ENCODE peak calls at places on chromosomes 16 and 17, in seven cellular contexts. R, I, Q, V, O, B and Y are unnamed samples.

GRCh38 chr17:1442187-1442586 is 13.8 kb downstream of the CRK start:
- DNase-seq in R (no peak), I (no peak), Q (no peak), V (no peak), O (no peak), B (no peak), Y (no peak)

GRCh38 chr17:83072600-83073358 is 6.6 kb upstream of the METRNL start:
- DNase-seq in R (no peak), I (no peak), Q (no peak), V (no peak), O (no peak), B (no peak), Y (no peak)

GRCh38 chr16:13014516-13014915 is 113.1 kb downstream of the SHISA9 start:
- DNase-seq in R (no peak), I (no peak), Q (no peak), V (no peak), O (no peak), B (no peak), Y (no peak)

GRCh38 chr16:73082608-73083007 is 34.7 kb upstream of the ZFHX3 start:
- DNase-seq in R (no peak), I (peak), Q (no peak), V (no peak), O (no peak), B (no peak), Y (peak)

GRCh38 chr17:40284085-40284713 is 3.5 kb upstream of the CDC6 start:
- DNase-seq in R (no peak), I (no peak), Q (no peak), V (no peak), O (no peak), B (no peak), Y (peak)

GRCh38 chr17:79243603-79243990 is 169.0 kb downstream of the ENGASE start:
- DNase-seq in R (no peak), I (no peak), Q (no peak), V (no peak), O (no peak), B (no peak), Y (no peak)

GRCh38 chr17:40362696-40363479 is 1.6 kb downstream of the GJD3 start:
- DNase-seq in R (no peak), I (no peak), Q (peak), V (peak), O (peak), B (peak), Y (peak)

GRCh38 chr16:65388592-65388991 is 266.7 kb upstream of the CDH11 start:
- DNase-seq in R (no peak), I (no peak), Q (no peak), V (no peak), O (no peak), B (no peak), Y (no peak)

GRCh38 chr16:16151315-16151714 is 72.0 kb downstream of the ABCC6 start:
- DNase-seq in R (no peak), I (no peak), Q (no peak), V (no peak), O (no peak), B (no peak), Y (no peak)

GRCh38 chr16:71869089-71869488 is 14.9 kb downstream of the ZNF821 start:
- DNase-seq in R (no peak), I (no peak), Q (no peak), V (no peak), O (no peak), B (no peak), Y (no peak)

GRCh38 chr16:71870818-71871217 is 13.2 kb downstream of the ZNF821 start:
- DNase-seq in R (no peak), I (no peak), Q (no peak), V (no peak), O (no peak), B (no peak), Y (no peak)

GRCh38 chr16:71863995-71864394 is 18.2 kb downstream of the ATXN1L start:
- DNase-seq in R (no peak), I (no peak), Q (no peak), V (no peak), O (no peak), B (no peak), Y (no peak)

GRCh38 chr16:71865173-71865863 is 18.7 kb downstream of the ZNF821 start:
- DNase-seq in R (no peak), I (no peak), Q (no peak), V (no peak), O (no peak), B (no peak), Y (no peak)

GRCh38 chr16:71867934-71868333 is 16.0 kb downstream of the ZNF821 start:
- DNase-seq in R (no peak), I (no peak), Q (no peak), V (no peak), O (no peak), B (no peak), Y (no peak)
- TF ChIP-seq CTCF in R (no peak), I (no peak), Q (no peak), V (no peak), O (peak), B (no peak), Y (no peak)

GRCh38 chr16:78684040-78684611 is 584.7 kb downstream of the WWOX start:
- DNase-seq in R (peak), I (no peak), Q (no peak), V (no peak), O (no peak), B (no peak), Y (peak)
- H3K27ac ChIP-seq in R (no peak), I (no peak), Q (no peak), V (no peak), O (no peak), B (no peak), Y (peak)

GRCh38 chr17:27526603-27527002 is 70.4 kb downstream of the KSR1 start:
- DNase-seq in R (peak), I (no peak), Q (no peak), V (peak), O (peak), B (peak), Y (no peak)

GRCh38 chr17:27530791-27531391 is 74.6 kb downstream of the KSR1 start:
- DNase-seq in R (no peak), I (no peak), Q (no peak), V (peak), O (no peak), B (peak), Y (no peak)

GRCh38 chr17:27531469-27531948 is 75.3 kb downstream of the KSR1 start:
- DNase-seq in R (no peak), I (no peak), Q (no peak), V (no peak), O (no peak), B (no peak), Y (no peak)

GRCh38 chr17:27532269-27533067 is 76.2 kb downstream of the KSR1 start:
- DNase-seq in R (peak), I (no peak), Q (no peak), V (peak), O (no peak), B (peak), Y (no peak)

GRCh38 chr17:27529230-27529796 is 73.1 kb downstream of the KSR1 start:
- DNase-seq in R (no peak), I (no peak), Q (no peak), V (peak), O (peak), B (peak), Y (no peak)
- TF ChIP-seq CTCF in R (no peak), I (no peak), Q (no peak), V (no peak), O (no peak), B (no peak), Y (no peak)

DNA sequence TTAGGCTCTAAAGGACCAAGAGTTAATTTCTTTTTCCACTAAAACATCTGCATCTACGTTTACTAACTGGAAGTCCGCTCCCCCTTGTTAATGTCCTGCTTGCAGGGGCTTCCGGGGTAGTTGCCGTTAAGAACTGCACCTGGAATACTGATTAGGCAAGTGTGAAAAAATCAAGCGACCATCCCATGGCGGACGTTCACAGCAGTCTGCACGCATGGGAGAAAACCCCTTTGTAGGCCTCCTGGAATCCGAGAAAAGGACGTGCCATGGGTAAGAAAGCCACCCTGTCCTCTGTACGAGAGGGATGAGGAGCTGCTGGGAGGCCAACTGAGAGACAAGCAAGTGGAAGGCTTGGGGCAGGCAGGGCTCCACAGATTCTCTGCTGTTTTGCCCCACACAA is 14.9 kb downstream of the SNN start:
- DNase-seq in R (no peak), I (no peak), Q (no peak), V (no peak), O (no peak), B (no peak), Y (no peak)
- H3K27ac ChIP-seq in R (peak), I (no peak), Q (no peak), V (no peak), O (peak), B (no peak), Y (peak)

GRCh38 chr17:45894022-45894784 is at the start of gene MAPT:
- DNase-seq in R (peak), I (peak), Q (peak), V (peak), O (peak), B (peak), Y (peak)

GRCh38 chr17:45893725-45894021 is 681 bp upstream of the MAPT start:
- DNase-seq in R (no peak), I (no peak), Q (no peak), V (no peak), O (no peak), B (no peak), Y (no peak)

GRCh38 chr17:45888392-45888791 is 6.0 kb upstream of the MAPT start:
- DNase-seq in R (no peak), I (no peak), Q (no peak), V (no peak), O (no peak), B (no peak), Y (no peak)

GRCh38 chr17:45886852-45887251 is 7.5 kb upstream of the MAPT start:
- DNase-seq in R (no peak), I (no peak), Q (no peak), V (no peak), O (no peak), B (no peak), Y (no peak)

GRCh38 chr17:45889579-45889978 is 4.8 kb upstream of the MAPT start:
- DNase-seq in R (no peak), I (no peak), Q (no peak), V (no peak), O (no peak), B (no peak), Y (no peak)
- TF ChIP-seq CTCF in R (no peak), I (peak), Q (no peak), V (no peak), O (peak), B (no peak), Y (peak)

GRCh38 chr17:20155258-20156195 is 146.4 kb downstream of the SPECC1 start:
- DNase-seq in R (peak), I (peak), Q (peak), V (peak), O (peak), B (peak), Y (peak)

GRCh38 chr17:20156196-20157077 is 147.3 kb downstream of the SPECC1 start:
- DNase-seq in R (no peak), I (no peak), Q (no peak), V (no peak), O (peak), B (peak), Y (peak)

GRCh38 chr17:20157078-20157360 is 147.9 kb downstream of the SPECC1 start:
- DNase-seq in R (no peak), I (no peak), Q (no peak), V (no peak), O (no peak), B (no peak), Y (no peak)

GRCh38 chr17:20153231-20153630 is 144.1 kb downstream of the SPECC1 start:
- DNase-seq in R (no peak), I (no peak), Q (no peak), V (no peak), O (no peak), B (no peak), Y (no peak)

GRCh38 chr17:20154601-20155000 is 145.4 kb downstream of the SPECC1 start:
- DNase-seq in R (no peak), I (no peak), Q (no peak), V (no peak), O (no peak), B (no peak), Y (no peak)
- H3K27ac ChIP-seq in R (no peak), I (peak), Q (no peak), V (no peak), O (no peak), B (no peak), Y (no peak)

GRCh38 chr17:7403902-7404736 is at the start of gene TMEM256:
- DNase-seq in R (peak), I (peak), Q (peak), V (peak), O (peak), B (peak), Y (peak)
- TF ChIP-seq CTCF in R (peak), I (no peak), Q (no peak), V (no peak), O (no peak), B (no peak), Y (no peak)

GRCh38 chr17:28404812-28405570 is 1.0 kb downstream of the SLC46A1 start:
- DNase-seq in R (no peak), I (no peak), Q (no peak), V (no peak), O (no peak), B (peak), Y (no peak)

GRCh38 chr17:28406478-28406824 is 439 bp upstream of the SLC46A1 start:
- DNase-seq in R (no peak), I (no peak), Q (no peak), V (no peak), O (peak), B (no peak), Y (no peak)

GRCh38 chr17:28404461-28404811 is 1.6 kb downstream of the SLC46A1 start:
- DNase-seq in R (no peak), I (no peak), Q (no peak), V (no peak), O (no peak), B (no peak), Y (no peak)

GRCh38 chr17:28407130-28407973 is 1.3 kb upstream of the SLC46A1 start:
- DNase-seq in R (no peak), I (no peak), Q (no peak), V (no peak), O (no peak), B (no peak), Y (peak)

GRCh38 chr17:28405632-28406477 is at the start of gene SLC46A1:
- DNase-seq in R (peak), I (no peak), Q (peak), V (no peak), O (peak), B (peak), Y (no peak)
- H3K27ac ChIP-seq in R (peak), I (peak), Q (no peak), V (no peak), O (peak), B (peak), Y (peak)

GRCh38 chr16:67395458-67396158 is 2.3 kb upstream of the TPPP3 start:
- DNase-seq in R (no peak), I (no peak), Q (no peak), V (no peak), O (no peak), B (peak), Y (no peak)

GRCh38 chr16:67394271-67395104 is 1.2 kb upstream of the TPPP3 start:
- DNase-seq in R (no peak), I (no peak), Q (no peak), V (no peak), O (no peak), B (no peak), Y (no peak)

GRCh38 chr16:67396159-67396774 is 3.0 kb upstream of the TPPP3 start:
- DNase-seq in R (peak), I (no peak), Q (no peak), V (no peak), O (peak), B (peak), Y (peak)

GRCh38 chr16:67393790-67394270 is 532 bp upstream of the TPPP3 start:
- DNase-seq in R (no peak), I (no peak), Q (no peak), V (no peak), O (no peak), B (no peak), Y (no peak)

DNA sequence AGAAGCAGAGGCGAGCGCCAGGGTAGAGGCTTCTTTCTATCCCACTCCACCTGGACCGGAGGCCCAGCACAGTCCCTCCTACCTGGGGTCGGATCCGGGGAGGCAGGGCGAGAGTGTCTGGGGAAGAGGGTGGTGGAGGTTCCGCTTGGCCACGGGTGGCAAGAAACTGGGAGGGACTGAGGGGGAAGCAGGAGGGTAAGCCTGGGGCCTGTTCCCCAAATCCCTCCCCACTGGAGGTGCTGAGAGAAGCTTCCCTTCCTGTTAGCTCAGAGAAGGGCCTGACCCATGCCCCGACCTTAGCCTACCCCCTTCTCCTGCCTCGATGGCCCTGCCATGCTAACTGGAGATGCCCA is 1.8 kb upstream of the TPPP3 start:
- DNase-seq in R (no peak), I (no peak), Q (no peak), V (no peak), O (no peak), B (no peak), Y (no peak)
- TF ChIP-seq CTCF in R (no peak), I (no peak), Q (no peak), V (no peak), O (no peak), B (no peak), Y (no peak)

DNA sequence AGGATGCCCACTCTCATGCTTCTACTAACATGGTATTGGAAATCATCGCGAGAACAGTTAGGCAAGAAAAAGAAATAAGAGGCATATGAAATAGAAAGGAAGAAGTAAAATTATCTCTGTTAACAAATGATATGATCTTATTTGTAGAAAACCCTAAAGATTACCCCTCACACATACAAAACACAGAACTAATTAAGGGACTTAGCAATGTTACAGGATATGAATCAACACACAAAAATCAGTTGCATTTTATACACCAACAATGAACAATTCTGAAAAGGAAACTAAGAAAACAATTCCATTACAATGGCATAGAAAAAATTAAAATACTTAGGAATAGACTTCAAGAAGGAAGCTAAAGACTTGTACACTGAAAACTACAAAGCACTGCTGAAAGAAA is 2.7 kb upstream of the CAPNS2 start:
- DNase-seq in R (no peak), I (no peak), Q (no peak), V (no peak), O (no peak), B (no peak), Y (no peak)
- H3K27ac ChIP-seq in R (no peak), I (no peak), Q (no peak), V (no peak), O (no peak), B (no peak), Y (peak)